ENCODE peak calls at places on chromosome 3, in nine cellular contexts. D is body of pancreas, T is osteocyte, P is mesothelial cell of epicardium, R is WTC11, Q is endodermal cell, Y is breast epithelium, I is stomach, E is heart right ventricle. N is an unnamed sample.
A peak's percentile ranks its signal among the peaks of the same experiment; 100 is the strongest.

GRCh38 chr3:61718565-61718964 is 157.2 kb downstream of the PTPRG start:
- DNase-seq in Y (no peak), Q (no peak), I (no peak), T (no peak), P (no peak), D (no peak), E (no peak), R (no peak), N (no peak)

GRCh38 chr3:112293368-112294321 is at the start of gene SLC9C1:
- DNase-seq in E (no peak), Q (peak; percentile 77), D (peak; percentile 67), R (peak; percentile 34), Y (peak; percentile 38), T (no peak), P (no peak), I (no peak), N (peak; percentile 84)

GRCh38 chr3:125129512-125129962 is 73.7 kb upstream of the HEG1 start:
- DNase-seq in E (no peak), P (no peak), D (peak; percentile 65), Q (no peak), I (peak; percentile 37), R (no peak), T (no peak), Y (no peak), N (peak; percentile 97)

GRCh38 chr3:67719333-67719732 is 64.9 kb upstream of the SUCLG2 start:
- DNase-seq in Y (no peak), R (no peak), D (no peak), P (no peak), I (no peak), T (no peak), Q (no peak), E (no peak), N (peak; percentile 17)

GRCh38 chr3:120569224-120569915 is 26.8 kb upstream of the NDUFB4 start:
- DNase-seq in I (no peak), T (no peak), P (no peak), Y (no peak), D (no peak), Q (no peak), E (no peak), R (no peak), N (no peak)

GRCh38 chr3:177195941-177196472 is 1.3 kb downstream of the TBL1XR1 start:
- DNase-seq in R (no peak), Q (no peak), T (no peak), D (peak; percentile 54), E (no peak), P (no peak), Y (no peak), I (no peak), N (peak; percentile 29)

GRCh38 chr3:31615071-31615875 is 82.5 kb downstream of the STT3B start:
- DNase-seq in T (no peak), P (no peak), I (no peak), D (no peak), Q (no peak), E (no peak), R (no peak), Y (no peak), N (peak; percentile 22)

GRCh38 chr3:152232679-152233078 is 36.0 kb upstream of the MBNL1 start:
- DNase-seq in T (no peak), Q (no peak), E (no peak), D (no peak), Y (no peak), R (no peak), P (no peak), I (no peak), N (no peak)

GRCh38 chr3:12903000-12903800 is 61.8 kb upstream of the RPL32 start:
- DNase-seq in Q (no peak), T (no peak), D (no peak), Y (no peak), E (no peak), I (no peak), R (no peak), P (no peak), N (no peak)

GRCh38 chr3:146100180-146100579 is 60.8 kb downstream of the PLOD2 start:
- DNase-seq in Y (no peak), E (no peak), P (no peak), I (no peak), T (no peak), D (no peak), R (no peak), Q (no peak), N (no peak)

GRCh38 chr3:10817506-10817905 is 1.5 kb downstream of the SLC6A11 start:
- DNase-seq in Y (no peak), E (no peak), D (no peak), R (no peak), I (no peak), P (no peak), Q (peak; percentile 52), T (peak; percentile 67), N (no peak)

GRCh38 chr3:197029511-197030167 is at the start of gene MELTF:
- DNase-seq in T (peak; percentile 88), I (peak; percentile 58), R (peak; percentile 70), P (no peak), D (peak; percentile 59), E (peak; percentile 68), Y (no peak), Q (peak; percentile 90), N (peak; percentile 65)

GRCh38 chr3:23474580-23475357 is 271.6 kb downstream of the UBE2E2 start:
- DNase-seq in I (no peak), E (no peak), Y (no peak), D (no peak), T (no peak), Q (no peak), R (no peak), P (no peak), N (no peak)

GRCh38 chr3:46717447-46718231 is at the start of gene PRSS50:
- DNase-seq in P (no peak), Q (peak; percentile 88), Y (no peak), D (no peak), T (peak; percentile 85), E (no peak), I (peak; percentile 21), R (peak; percentile 86), N (no peak)

DNA sequence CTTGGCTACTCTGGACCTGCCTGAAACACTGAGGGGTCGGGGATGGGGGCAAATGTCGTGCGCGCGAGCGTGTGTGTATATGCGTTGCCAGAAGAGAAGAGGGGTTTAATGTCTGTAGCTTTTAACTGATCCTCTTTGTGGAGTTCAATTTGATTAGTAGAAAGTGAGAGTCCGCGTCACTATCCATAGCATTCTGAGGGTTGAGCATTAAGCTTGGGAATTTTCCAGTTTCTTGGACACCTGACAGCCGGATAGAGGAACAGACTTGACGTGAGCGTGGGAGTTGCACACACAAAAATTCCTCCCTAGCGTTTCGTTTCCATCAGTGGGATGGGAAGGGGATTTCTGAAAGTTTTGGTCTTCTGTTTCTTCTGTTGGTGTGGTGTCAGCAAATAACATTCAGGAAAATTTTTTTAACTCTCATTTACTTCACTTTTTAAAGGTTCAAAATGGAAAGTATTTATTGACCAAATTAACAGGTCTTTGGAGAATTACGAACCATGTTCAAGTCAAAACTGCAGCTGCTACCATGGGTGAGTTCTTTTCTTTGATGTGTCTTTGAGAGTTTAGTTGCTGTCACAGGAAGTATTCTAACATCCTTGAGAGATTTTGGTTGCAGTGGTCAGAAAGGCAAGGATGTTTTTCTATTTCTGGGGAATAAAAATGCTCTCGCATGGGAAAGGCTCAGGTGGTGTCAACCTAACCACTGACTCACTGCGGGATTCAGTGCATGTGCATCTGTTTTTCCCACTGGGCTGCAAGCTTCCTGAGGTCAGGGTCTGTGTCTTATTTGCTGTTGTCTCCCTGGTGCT is 821 bp downstream of the POGLUT1 start:
- DNase-seq in P (no peak), D (no peak), Q (no peak), R (no peak), I (no peak), E (no peak), Y (no peak), T (no peak), N (no peak)
- TF ChIP-seq CTCF in P (no peak), D (no peak), Q (peak; percentile 19), R (no peak), I (no peak), E (no peak), Y (no peak), T (no peak), N (no peak)

DNA sequence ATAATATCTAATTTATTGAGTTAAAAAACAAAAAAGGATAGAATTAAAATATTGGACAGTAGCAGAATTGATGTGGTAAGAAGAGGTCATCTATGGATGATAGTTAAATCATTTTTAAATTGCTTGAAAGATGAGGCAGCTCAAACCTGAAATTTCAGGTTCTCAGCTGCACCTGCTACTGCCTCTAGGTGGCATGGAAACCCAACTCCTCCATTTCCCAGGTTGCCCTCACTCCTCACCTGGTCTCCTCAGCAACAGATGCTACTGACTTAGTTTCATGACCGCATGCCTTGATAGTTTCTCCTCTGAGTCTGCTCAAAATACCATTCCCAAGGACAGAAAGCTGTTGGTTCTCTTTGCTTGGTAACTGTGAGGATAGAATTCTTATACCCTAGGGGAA is 148.1 kb downstream of the ABHD5 start:
- DNase-seq in Q (peak; percentile 65), T (no peak), E (no peak), R (peak; percentile 22), Y (no peak), P (no peak), I (no peak), D (no peak), N (no peak)
- TF ChIP-seq CTCF in Q (peak; percentile 75), T (no peak), E (no peak), R (no peak), Y (no peak), P (no peak), I (no peak), D (no peak), N (no peak)

DNA sequence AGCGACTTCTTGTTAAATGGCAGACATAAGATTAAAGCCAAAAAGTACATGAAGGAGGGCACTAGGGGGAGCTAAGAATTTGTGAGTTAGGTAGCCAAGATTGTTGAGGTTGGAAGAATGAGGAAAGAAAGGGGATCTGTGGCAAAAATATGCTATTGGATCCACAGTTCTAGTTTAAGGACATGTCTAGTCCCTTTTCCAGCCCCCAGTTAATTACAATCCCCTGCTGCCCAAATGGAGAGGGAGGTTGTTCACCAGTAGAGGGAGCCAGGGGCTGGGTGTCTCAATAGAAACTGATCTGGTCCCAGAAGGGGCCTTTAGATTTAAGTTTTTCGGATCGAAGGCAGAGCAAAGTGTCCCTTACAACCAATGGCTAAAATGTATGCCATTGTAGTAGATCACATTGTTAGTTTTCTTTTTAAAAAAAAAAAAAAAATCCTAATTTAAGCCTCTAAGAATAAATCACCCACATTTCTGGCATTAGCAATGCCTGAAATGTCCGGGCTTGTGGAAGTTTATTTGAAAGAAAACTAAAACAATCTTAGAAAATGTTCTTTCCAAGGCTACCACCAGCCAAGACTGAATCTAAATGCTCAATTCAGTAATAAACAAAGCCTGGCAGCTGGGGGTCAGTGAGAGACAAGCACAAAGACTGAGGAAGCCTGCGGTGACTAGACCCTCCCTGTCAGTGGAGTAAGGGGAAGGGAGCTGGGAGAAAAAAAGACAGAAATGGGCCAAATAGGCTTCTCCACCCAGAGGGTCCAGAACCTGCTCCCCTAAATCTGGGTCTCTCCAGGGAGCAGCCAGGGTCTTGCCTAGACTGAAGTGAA is 7.1 kb downstream of the COL8A1 start:
- DNase-seq in Q (peak; percentile 72), E (no peak), P (no peak), R (peak; percentile 58), I (no peak), T (no peak), Y (no peak), D (no peak), N (peak; percentile 57)
- TF ChIP-seq CTCF in Q (peak; percentile 89), E (peak; percentile 41), P (peak; percentile 50), R (peak; percentile 52), I (peak; percentile 37), T (peak; percentile 86), Y (no peak), D (no peak), N (peak; percentile 85)

DNA sequence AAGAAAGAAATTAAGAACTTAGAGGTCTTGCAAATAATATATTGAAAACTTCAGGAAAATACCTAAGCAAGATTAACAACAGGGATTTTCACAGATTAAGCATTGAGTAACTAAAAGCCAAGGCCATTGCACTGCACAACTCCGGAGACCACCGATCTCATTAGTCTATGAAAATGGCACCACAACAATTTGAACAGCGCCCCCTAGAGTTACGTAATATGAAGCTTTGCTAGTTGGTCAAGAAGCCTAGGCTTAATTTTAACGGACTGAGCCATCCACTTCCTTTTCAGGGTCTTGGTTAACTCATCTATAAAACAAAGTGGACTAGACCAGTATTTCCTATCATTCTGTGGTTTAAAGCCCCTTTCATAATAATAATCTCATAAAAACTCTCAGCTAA is 24.8 kb downstream of the TMEM212 start:
- DNase-seq in Y (no peak), I (no peak), T (no peak), E (no peak), R (no peak), P (no peak), Q (peak; percentile 46), D (no peak), N (peak; percentile 16)
- TF ChIP-seq CTCF in Y (no peak), I (no peak), T (peak; percentile 47), E (peak; percentile 33), R (peak; percentile 58), P (peak; percentile 47), Q (peak; percentile 75), D (peak; percentile 8), N (peak; percentile 35)

N was measured in MCF 10A.